ENCODE peak calls at places on chromosomes 5 and 9, in six cellular contexts. X is lower leg skin, G is astrocyte of the spinal cord, D is coronary artery, F is HFFc6, A is AG04449. C is an unnamed sample.

GRCh38 chr5:97906135-97906534 is 723.1 kb upstream of the RIOK2 start:
- DNase-seq in X (no peak), G (no peak), D (no peak), F (no peak), A (no peak), C (no peak)

GRCh38 chr9:112601646-112602045 is 115.0 kb downstream of the KIAA1958 start:
- DNase-seq in X (no peak), G (peak), D (no peak), F (peak), A (no peak), C (no peak)

GRCh38 chr5:92017786-92018185 is 634.7 kb upstream of the ARRDC3 start:
- DNase-seq in X (no peak), G (peak), D (no peak), F (peak), A (peak), C (no peak)

GRCh38 chr9:20012232-20012631 is 223.4 kb upstream of the SLC24A2 start:
- DNase-seq in X (no peak), G (no peak), D (no peak), F (no peak), A (no peak), C (no peak)

GRCh38 chr5:90279091-90279490 is 130.5 kb downstream of the CETN3 start:
- DNase-seq in X (no peak), G (no peak), D (no peak), F (no peak), A (no peak), C (no peak)

GRCh38 chr9:111036946-111037743 is 1.1 kb downstream of the LPAR1 start:
- DNase-seq in X (no peak), G (peak), D (no peak), F (peak), A (no peak), C (no peak)

GRCh38 chr5:159971038-159971437 is 37.9 kb upstream of the TTC1 start:
- DNase-seq in X (no peak), G (peak), D (no peak), F (peak), A (peak), C (no peak)

GRCh38 chr5:150229571-150229970 is 39.7 kb downstream of the SLC6A7 start:
- DNase-seq in X (no peak), G (no peak), D (no peak), F (no peak), A (no peak), C (no peak)

GRCh38 chr5:73908440-73908839 is 282.4 kb downstream of the ARHGEF28 start:
- DNase-seq in X (no peak), G (no peak), D (no peak), F (no peak), A (no peak), C (no peak)

GRCh38 chr9:132125944-132126720 is 35.7 kb upstream of the NTNG2 start:
- DNase-seq in X (no peak), G (no peak), D (no peak), F (no peak), A (no peak), C (no peak)

GRCh38 chr5:158947831-158948230 is 151.9 kb downstream of the EBF1 start:
- DNase-seq in X (no peak), G (no peak), D (no peak), F (no peak), A (no peak), C (no peak)

GRCh38 chr9:132791699-132792240 is 86.3 kb downstream of the AK8 start:
- DNase-seq in X (peak), G (no peak), D (peak), F (no peak), A (no peak), C (no peak)

GRCh38 chr5:131242728-131243255 is 21.1 kb upstream of the CDC42SE2 start:
- DNase-seq in X (no peak), G (peak), D (no peak), F (peak), A (peak), C (no peak)

GRCh38 chr5:60996368-60996767 is 51.4 kb downstream of the NDUFAF2 start:
- DNase-seq in X (no peak), G (no peak), D (no peak), F (no peak), A (no peak), C (no peak)

GRCh38 chr5:177371705-177372533 is 12.3 kb upstream of the SLC34A1 start:
- DNase-seq in X (no peak), G (no peak), D (no peak), F (no peak), A (no peak), C (no peak)

GRCh38 chr9:119974026-119974425 is 604.8 kb upstream of the BRINP1 start:
- DNase-seq in X (no peak), G (peak), D (no peak), F (no peak), A (no peak), C (no peak)

GRCh38 chr5:140018517-140018916 is 24.6 kb downstream of the NRG2 start:
- DNase-seq in X (no peak), G (no peak), D (no peak), F (no peak), A (no peak), C (no peak)

GRCh38 chr5:3047212-3047774 is 295.8 kb upstream of the IRX2 start:
- DNase-seq in X (peak), G (no peak), D (no peak), F (no peak), A (no peak), C (no peak)

GRCh38 chr9:2837915-2838314 is 6.0 kb downstream of the PUM3 start:
- DNase-seq in X (no peak), G (no peak), D (no peak), F (no peak), A (no peak), C (no peak)

GRCh38 chr5:76438025-76438424 is 34.9 kb downstream of the IQGAP2 start:
- DNase-seq in X (no peak), G (no peak), D (no peak), F (no peak), A (no peak), C (no peak)

GRCh38 chr9:125409217-125409636 is 147.6 kb downstream of the GAPVD1 start:
- DNase-seq in X (no peak), G (no peak), D (no peak), F (no peak), A (no peak), C (no peak)

GRCh38 chr5:52794519-52794918 is 6.8 kb downstream of the ITGA1 start:
- DNase-seq in X (no peak), G (no peak), D (no peak), F (no peak), A (no peak), C (no peak)

GRCh38 chr5:67182406-67182805 is 14.2 kb downstream of the CD180 start:
- DNase-seq in X (peak), G (peak), D (peak), F (peak), A (peak), C (peak)

GRCh38 chr9:128247191-128247803 is 28.5 kb downstream of the GOLGA2 start:
- DNase-seq in X (no peak), G (no peak), D (no peak), F (no peak), A (no peak), C (no peak)
- TF ChIP-seq CTCF in X (no peak), G (no peak), D (no peak), F (no peak), A (no peak), C (no peak)

DNA sequence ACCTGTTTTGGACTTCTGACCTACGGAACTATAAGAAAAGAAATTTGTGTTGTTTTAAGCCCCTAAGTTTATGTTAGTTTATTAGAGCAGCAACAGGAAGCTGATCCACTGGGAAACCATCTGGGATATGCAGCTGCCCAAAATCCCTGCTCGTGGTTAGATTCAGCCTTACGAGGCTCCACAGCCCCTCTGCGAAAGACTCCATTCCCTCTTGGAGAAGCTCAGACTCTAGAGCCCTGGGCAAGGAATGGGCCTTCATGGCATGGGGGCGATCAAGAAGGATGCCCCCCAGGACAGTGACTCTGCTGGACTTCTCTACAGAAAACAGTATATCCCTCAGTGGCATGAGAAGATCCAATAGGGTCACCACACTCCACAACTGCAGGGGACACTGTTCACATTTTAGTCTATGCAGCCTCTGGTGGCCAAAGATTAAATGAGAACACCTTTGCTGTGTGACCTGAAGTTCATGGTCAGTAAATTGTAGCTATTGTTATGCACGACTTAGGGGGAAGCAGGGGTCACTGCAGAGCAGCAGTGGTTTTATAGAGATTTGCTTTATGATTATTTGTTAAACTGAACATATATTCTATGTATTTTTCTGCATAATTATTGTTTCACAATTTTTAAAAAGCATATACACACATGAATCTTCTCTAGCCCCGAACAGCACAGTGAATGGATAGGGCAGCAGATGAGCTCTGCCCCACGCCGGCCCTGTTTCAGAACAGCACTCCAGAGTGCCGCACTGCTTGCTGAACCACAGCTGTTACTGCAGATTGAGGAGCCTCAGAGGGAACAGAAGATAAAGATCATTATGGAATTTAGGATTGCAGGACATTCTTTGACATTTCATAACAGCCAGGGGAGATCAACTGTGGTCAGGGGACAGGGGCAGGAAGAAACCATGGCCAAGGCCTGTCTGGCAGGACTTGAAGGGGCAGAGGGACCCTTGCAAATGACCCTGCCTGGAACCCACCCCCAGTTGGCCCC is 20.9 kb downstream of the IRF1 start:
- DNase-seq in X (no peak), G (no peak), D (no peak), F (no peak), A (no peak), C (no peak)
- TF ChIP-seq CTCF in X (no peak), G (no peak), D (no peak), F (peak), A (no peak), C (no peak)

GRCh38 chr9:106432631-106433030 is 430.3 kb upstream of the ZNF462 start:
- DNase-seq in X (no peak), G (no peak), D (no peak), F (no peak), A (no peak), C (no peak)
- TF ChIP-seq CTCF in X (no peak), G (no peak), D (no peak), F (no peak), A (no peak), C (no peak)

GRCh38 chr9:83675466-83675865 is 32.3 kb downstream of the UBQLN1 start:
- DNase-seq in X (no peak), G (no peak), D (no peak), F (no peak), A (no peak), C (no peak)

GRCh38 chr9:83677596-83677995 is 30.2 kb downstream of the UBQLN1 start:
- DNase-seq in X (no peak), G (no peak), D (no peak), F (no peak), A (no peak), C (no peak)

GRCh38 chr9:83681490-83681889 is 26.3 kb downstream of the UBQLN1 start:
- DNase-seq in X (no peak), G (no peak), D (no peak), F (no peak), A (no peak), C (no peak)

GRCh38 chr9:83680233-83680632 is 27.5 kb downstream of the UBQLN1 start:
- DNase-seq in X (no peak), G (no peak), D (no peak), F (no peak), A (no peak), C (no peak)
- TF ChIP-seq CTCF in X (no peak), G (no peak), D (no peak), F (no peak), A (no peak), C (no peak)

DNA sequence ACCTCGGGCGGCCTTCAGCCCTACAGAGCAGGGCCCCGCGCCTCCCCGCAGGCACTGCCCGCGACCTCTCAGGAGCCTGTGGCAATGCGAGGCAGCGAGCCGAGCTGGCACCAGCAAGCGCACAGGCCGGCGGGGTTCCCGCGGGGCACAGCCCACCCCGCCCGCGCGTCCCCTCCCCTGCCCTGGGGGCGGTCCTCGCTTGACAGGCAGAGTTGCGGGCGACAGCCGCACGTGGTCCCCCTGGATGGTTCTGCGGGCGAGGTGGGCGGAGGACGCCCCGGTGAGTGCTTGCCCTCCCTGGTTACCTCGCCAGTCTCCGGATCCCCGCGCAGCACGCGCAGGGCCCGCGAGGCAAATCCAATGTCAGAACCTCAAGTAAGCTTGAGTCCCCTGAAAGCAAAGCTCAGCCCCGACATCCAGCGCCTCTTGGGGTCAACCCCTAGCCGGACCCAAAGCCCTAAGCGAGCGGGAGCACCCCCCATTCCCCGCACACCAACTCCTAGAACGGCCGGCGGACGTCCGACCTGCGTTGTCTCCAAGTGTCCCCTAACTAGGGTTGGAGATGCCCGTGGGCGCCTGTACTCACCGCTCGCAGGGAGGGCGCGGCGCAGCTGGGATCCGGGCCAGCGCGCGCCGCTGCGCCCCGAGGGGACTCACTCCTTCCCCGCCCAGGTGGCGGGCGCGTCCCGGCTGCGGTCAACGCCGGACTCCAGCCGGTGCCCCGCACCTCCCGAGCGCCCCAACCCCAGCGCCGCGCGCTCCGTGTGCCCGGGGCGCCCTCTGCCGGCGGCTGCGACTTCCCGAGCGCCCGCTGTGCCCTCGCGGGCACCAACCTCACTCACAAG is at the start of gene DRD1:
- DNase-seq in X (no peak), G (peak), D (no peak), F (no peak), A (no peak), C (peak)
- TF ChIP-seq CTCF in X (no peak), G (peak), D (peak), F (peak), A (peak), C (peak)

GRCh38 chr5:142748568-142749249 is 21.5 kb upstream of the ARHGAP26 start:
- DNase-seq in X (no peak), G (no peak), D (no peak), F (no peak), A (no peak), C (peak)
- TF ChIP-seq CTCF in X (no peak), G (peak), D (no peak), F (peak), A (no peak), C (peak)

DNA sequence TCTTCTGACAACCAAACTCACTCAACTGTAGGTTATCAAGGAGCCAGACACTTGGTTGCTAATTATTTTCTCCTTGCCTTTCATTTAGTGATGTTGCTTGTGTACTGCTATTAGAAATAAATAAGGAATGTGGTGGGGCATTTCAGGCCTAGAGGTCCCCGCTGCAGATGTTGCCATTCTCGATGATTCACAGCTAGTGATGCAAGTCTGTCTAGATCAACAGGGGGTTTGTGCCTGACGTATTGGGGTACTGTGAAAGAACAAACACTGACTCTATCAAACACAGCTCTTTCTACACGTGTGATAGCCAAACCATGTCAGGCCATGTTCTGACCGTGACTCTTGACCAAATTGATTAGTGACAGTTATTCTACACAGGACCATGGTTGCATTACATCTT is 144.7 kb downstream of the OSTF1 start:
- DNase-seq in X (no peak), G (peak), D (no peak), F (no peak), A (no peak), C (no peak)
- TF ChIP-seq CTCF in X (no peak), G (no peak), D (no peak), F (no peak), A (no peak), C (no peak)

DNA sequence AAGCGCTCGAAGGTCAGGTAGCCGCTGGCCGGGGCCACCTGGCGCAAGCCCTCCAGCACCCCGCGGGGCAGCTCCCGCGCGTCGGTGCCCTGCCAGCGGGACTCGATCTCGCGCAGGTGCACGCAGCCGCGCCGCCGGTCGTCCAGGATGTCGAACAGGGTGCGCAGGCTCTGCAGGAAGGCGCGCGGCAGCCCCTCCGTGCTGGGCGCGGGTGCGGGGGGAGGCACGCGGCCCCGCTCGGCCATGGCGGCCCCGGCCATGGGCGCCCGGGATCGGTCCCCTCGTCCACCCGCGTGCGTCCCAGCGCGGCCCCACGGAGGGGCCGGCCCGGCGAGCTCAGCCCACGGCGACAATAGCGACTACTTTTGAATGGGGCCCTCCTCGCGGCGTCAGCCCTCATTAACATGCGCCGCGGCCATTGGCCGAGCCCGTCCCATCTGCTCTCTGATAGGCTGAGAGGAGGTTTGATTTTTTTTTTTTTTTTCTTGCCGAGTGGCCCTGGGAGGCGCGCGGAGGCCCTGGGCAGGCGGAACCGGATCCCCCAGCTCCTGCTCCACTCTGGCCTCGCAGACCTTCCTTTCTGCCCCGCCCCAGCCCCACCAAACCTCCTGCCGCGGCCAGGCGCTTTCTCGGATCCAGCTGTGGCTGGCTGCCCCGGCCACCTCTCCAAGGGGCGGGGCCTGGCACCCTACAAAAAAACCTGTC is at the start of gene SAPCD2:
- DNase-seq in X (peak), G (peak), D (no peak), F (peak), A (no peak), C (peak)
- TF ChIP-seq CTCF in X (no peak), G (no peak), D (no peak), F (no peak), A (no peak), C (no peak)